ENCODE peak calls at places on chromosomes 13 and 19, in five cellular contexts. R, V, I, P and O are unnamed samples.

GRCh38 chr19:49408816-49409440 is 14.3 kb downstream of the PTH2 start:
- DNase-seq in I (no peak), R (no peak), P (no peak), V (no peak), O (no peak)

GRCh38 chr19:41934849-41935374 is 6.7 kb upstream of the ERFL start:
- DNase-seq in R (peak), P (peak), V (peak), I (peak), O (peak)

GRCh38 chr13:45681101-45681500 is 21.0 kb upstream of the CBY2 start:
- DNase-seq in V (no peak), R (no peak), I (no peak), P (no peak), O (no peak)

GRCh38 chr19:1577090-1577928 is 9.2 kb upstream of the MEX3D start:
- DNase-seq in R (no peak), V (no peak), P (no peak), I (no peak), O (no peak)

GRCh38 chr13:111630411-111630810 is 310.0 kb downstream of the TEX29 start:
- DNase-seq in V (peak), P (no peak), I (no peak), R (no peak), O (no peak)

GRCh38 chr19:33698576-33699435 is 77.1 kb downstream of the CHST8 start:
- DNase-seq in R (no peak), I (no peak), P (no peak), V (no peak), O (no peak)

GRCh38 chr13:61779456-61779855 is 363.8 kb upstream of the PCDH20 start:
- DNase-seq in V (no peak), P (no peak), R (no peak), I (no peak), O (no peak)

GRCh38 chr19:39497850-39498261 is 891 bp upstream of the DLL3 start:
- DNase-seq in R (no peak), I (peak), P (no peak), V (peak), O (no peak)

GRCh38 chr19:56987184-56987583 is 132.6 kb upstream of the USP29 start:
- DNase-seq in I (no peak), R (no peak), V (no peak), P (no peak), O (no peak)

DNA sequence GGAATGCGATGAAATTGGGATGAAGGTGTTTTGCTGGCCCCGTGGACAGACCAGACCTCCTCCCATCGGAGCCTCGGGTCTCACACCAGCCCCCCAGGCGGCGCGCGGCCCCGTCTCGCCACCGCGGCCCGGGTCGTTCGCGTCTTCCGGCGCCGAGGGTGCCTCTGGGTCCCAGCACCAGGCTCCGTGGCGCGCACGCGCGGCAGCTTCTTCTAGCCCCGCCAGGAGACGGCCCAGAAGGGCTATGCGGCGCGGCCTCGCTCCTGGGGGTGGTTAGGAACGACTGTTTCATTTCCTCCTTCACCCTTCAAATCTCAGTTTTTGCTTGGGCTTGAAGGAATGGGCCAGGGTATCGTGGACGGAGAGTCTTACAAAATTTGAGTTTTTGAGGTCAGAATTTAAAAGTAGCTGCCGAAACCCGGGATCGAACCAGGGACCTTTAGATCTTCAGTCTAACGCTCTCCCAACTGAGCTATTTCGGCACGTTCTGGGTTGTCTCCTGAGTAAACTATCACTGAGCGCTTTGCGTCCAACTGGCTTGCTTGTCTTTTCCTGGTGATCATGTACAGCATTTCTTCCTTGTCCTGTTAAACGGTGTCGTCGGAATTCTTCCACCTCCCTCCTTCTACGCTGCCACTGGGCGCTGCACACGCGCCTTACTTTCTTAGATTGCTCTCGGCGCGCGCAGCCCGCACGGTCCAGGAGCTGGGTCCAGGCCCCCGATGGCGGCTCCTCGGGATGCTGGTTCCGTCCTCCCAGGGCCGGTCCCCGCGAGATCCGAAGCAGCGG is 46.5 kb downstream of the TGDS start:
- DNase-seq in I (peak), R (peak), P (peak), V (peak), O (peak)
- TF ChIP-seq CTCF in I (no peak), R (no peak), P (no peak), V (no peak), O (peak)

DNA sequence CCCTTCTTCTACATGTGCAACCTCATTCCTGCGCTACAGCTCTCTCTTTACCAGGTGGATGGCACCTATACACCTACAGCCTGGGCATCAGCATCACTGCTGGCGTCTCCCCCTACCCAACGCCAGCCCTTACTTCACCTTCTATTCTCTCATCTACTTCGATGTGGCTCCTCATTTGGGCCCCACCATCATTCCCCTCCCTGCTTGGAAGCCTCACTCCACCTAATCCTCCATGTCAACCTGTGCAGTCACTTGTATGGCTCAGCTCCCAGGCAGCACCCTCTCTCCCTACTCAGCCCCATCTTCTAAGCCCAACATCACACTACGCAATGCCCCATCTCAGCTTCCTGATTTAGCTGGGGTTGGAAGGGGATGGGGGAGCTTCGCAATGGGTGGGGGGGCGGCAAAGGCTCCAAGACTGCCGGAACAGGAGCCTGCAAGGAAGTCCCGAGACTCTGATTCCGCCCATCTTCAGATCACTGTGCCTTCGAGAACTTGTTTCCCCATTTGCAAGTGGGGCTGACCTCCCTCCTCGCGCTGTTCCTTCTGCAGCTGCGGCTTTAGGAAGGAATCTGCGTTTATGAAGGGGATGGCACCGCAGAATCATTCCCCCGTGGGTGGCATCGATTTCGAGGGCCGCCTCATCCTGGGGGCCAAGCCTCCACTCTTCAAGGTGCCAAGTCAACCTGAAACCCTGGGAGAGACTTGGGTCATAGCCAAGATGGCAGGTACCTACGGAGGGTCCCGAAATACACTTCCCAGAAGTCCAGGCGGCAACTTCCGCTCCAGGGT is 913 bp downstream of the MZF1 start:
- DNase-seq in R (no peak), P (peak), I (no peak), V (no peak), O (no peak)
- TF ChIP-seq POLR2A in R (no peak), P (no peak), I (no peak), V (no peak), O (no peak)

DNA sequence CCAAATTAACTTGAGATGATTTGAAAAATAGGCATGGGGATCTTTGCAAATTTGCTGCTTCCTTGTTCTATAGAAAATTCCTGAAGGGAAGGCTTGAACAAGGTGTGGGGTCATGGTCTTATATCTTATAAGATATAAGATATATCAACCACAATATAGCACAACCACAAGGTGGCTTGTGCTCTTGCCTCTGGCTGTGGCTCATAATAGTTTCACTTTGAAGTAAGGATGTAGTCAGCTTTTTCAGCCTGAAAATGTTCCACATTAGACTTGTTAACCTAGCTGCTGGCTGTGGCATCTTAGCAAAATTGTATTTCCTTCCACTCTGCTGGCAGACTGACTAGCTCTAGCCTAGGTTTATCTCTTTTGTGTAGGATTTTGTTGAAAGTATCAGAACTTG is 169.7 kb downstream of the KLF5 start:
- DNase-seq in I (no peak), P (no peak), R (no peak), V (no peak), O (no peak)
- TF ChIP-seq CTCF in I (peak), P (no peak), R (no peak), V (no peak), O (no peak)

DNA sequence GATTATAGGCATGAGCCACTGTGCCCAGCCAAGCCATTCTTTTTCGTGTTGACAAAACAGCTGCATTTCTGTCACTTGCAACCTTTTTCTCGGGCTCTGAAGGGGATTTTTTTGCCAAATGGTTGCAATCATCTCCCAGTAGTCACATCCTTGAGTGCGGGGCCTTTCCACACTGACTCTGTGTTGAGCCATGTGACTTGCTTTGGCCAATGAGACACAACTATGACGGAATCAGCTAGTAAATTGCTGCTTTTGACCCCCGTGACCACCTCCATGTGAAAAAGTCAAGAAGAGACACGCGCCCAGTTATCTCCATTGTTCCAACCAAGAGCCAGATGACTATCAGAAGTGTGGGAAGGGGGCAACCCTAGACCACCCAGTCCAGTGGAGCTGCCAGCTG is 18.3 kb downstream of the NPHS1 start:
- DNase-seq in I (no peak), P (no peak), V (no peak), R (no peak), O (no peak)
- TF ChIP-seq POLR2A in I (no peak), P (no peak), V (no peak), R (no peak), O (no peak)

DNA sequence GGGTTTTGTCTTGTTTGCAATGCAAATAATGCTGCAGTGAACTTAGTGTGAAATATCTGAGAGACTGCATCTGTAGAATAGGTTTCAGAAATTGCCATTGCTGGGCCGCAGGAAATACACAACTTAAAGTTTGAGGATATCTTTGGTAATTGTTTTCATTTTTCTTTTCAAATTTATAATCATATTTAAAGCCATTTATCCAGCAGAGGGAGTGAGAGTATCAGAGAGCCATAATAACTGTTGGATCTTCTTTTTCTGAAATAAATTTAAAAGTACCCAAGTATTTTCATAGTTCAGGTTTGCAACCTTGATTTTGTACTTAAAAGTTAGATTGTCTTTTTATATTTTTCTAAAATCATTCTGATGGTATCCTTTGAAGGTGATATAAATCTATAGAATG is 99.4 kb downstream of the ZMYM2 start:
- DNase-seq in V (no peak), R (no peak), I (no peak), P (no peak), O (no peak)
- TF ChIP-seq CTCF in V (no peak), R (no peak), I (no peak), P (no peak), O (no peak)